ENCODE peak calls at places on chromosomes 13 and 19, in seven cellular contexts. One of them, this sample, is unnamed.

GRCh38 chr19:54388001-54388802 is 23.5 kb upstream of the LAIR1 start:
- DNase-seq in GM03348: peak
- DNase-seq in colonic mucosa: peak
- DNase-seq in NCI-H1436: no peak
- DNase-seq in NK-92 treated with Interleukin-12 subunit alpha and Interleukin-12 subunit beta, amount 100 ng/mL, for 24 hours: no peak
- DNase-seq in ureter: no peak
- DNase-seq in stimulated activated CD4-positive, alpha-beta T cell treated with anti-CD3 and anti-CD28 coated beads, Interleukin-15, amount 100 ng/mL, for 1 hour: no peak
- DNase-seq in this sample: peak

GRCh38 chr13:29840585-29840984 is 9.8 kb downstream of the UBL3 start:
- DNase-seq in GM03348: no peak
- DNase-seq in colonic mucosa: no peak
- DNase-seq in NCI-H1436: no peak
- DNase-seq in NK-92 treated with Interleukin-12 subunit alpha and Interleukin-12 subunit beta, amount 100 ng/mL, for 24 hours: no peak
- DNase-seq in ureter: no peak
- DNase-seq in stimulated activated CD4-positive, alpha-beta T cell treated with anti-CD3 and anti-CD28 coated beads, Interleukin-15, amount 100 ng/mL, for 1 hour: no peak
- DNase-seq in this sample: no peak

GRCh38 chr19:28847468-28847867 is 365.5 kb downstream of the UQCRFS1 start:
- DNase-seq in GM03348: peak
- DNase-seq in colonic mucosa: no peak
- DNase-seq in NCI-H1436: no peak
- DNase-seq in NK-92 treated with Interleukin-12 subunit alpha and Interleukin-12 subunit beta, amount 100 ng/mL, for 24 hours: no peak
- DNase-seq in ureter: no peak
- DNase-seq in stimulated activated CD4-positive, alpha-beta T cell treated with anti-CD3 and anti-CD28 coated beads, Interleukin-15, amount 100 ng/mL, for 1 hour: no peak
- DNase-seq in this sample: no peak

GRCh38 chr19:56348289-56348877 is 33.7 kb upstream of the ZSCAN5A start:
- DNase-seq in GM03348: no peak
- DNase-seq in colonic mucosa: no peak
- DNase-seq in NCI-H1436: no peak
- DNase-seq in NK-92 treated with Interleukin-12 subunit alpha and Interleukin-12 subunit beta, amount 100 ng/mL, for 24 hours: no peak
- DNase-seq in ureter: no peak
- DNase-seq in stimulated activated CD4-positive, alpha-beta T cell treated with anti-CD3 and anti-CD28 coated beads, Interleukin-15, amount 100 ng/mL, for 1 hour: no peak
- DNase-seq in this sample: no peak

GRCh38 chr13:112132142-112132541 is 65.2 kb downstream of the SOX1 start:
- DNase-seq in GM03348: no peak
- DNase-seq in colonic mucosa: no peak
- DNase-seq in NCI-H1436: no peak
- DNase-seq in NK-92 treated with Interleukin-12 subunit alpha and Interleukin-12 subunit beta, amount 100 ng/mL, for 24 hours: no peak
- DNase-seq in ureter: no peak
- DNase-seq in stimulated activated CD4-positive, alpha-beta T cell treated with anti-CD3 and anti-CD28 coated beads, Interleukin-15, amount 100 ng/mL, for 1 hour: no peak
- DNase-seq in this sample: no peak

GRCh38 chr19:34556500-34556899 is 74.9 kb downstream of the WTIP start:
- DNase-seq in GM03348: no peak
- DNase-seq in colonic mucosa: no peak
- DNase-seq in NCI-H1436: no peak
- DNase-seq in NK-92 treated with Interleukin-12 subunit alpha and Interleukin-12 subunit beta, amount 100 ng/mL, for 24 hours: no peak
- DNase-seq in ureter: no peak
- DNase-seq in stimulated activated CD4-positive, alpha-beta T cell treated with anti-CD3 and anti-CD28 coated beads, Interleukin-15, amount 100 ng/mL, for 1 hour: no peak
- DNase-seq in this sample: peak

GRCh38 chr19:33492090-33492489 is 29.5 kb downstream of the PEPD start:
- DNase-seq in GM03348: no peak
- DNase-seq in colonic mucosa: no peak
- DNase-seq in NCI-H1436: no peak
- DNase-seq in NK-92 treated with Interleukin-12 subunit alpha and Interleukin-12 subunit beta, amount 100 ng/mL, for 24 hours: no peak
- DNase-seq in ureter: no peak
- DNase-seq in stimulated activated CD4-positive, alpha-beta T cell treated with anti-CD3 and anti-CD28 coated beads, Interleukin-15, amount 100 ng/mL, for 1 hour: no peak
- DNase-seq in this sample: no peak

GRCh38 chr19:45215391-45216191 is 29.6 kb downstream of the EXOC3L2 start:
- DNase-seq in GM03348: no peak
- DNase-seq in colonic mucosa: no peak
- DNase-seq in NCI-H1436: no peak
- DNase-seq in NK-92 treated with Interleukin-12 subunit alpha and Interleukin-12 subunit beta, amount 100 ng/mL, for 24 hours: no peak
- DNase-seq in ureter: no peak
- DNase-seq in stimulated activated CD4-positive, alpha-beta T cell treated with anti-CD3 and anti-CD28 coated beads, Interleukin-15, amount 100 ng/mL, for 1 hour: no peak
- DNase-seq in this sample: peak

GRCh38 chr13:51577690-51578089 is 6.6 kb upstream of the WDFY2 start:
- DNase-seq in GM03348: no peak
- DNase-seq in colonic mucosa: no peak
- DNase-seq in NCI-H1436: no peak
- DNase-seq in NK-92 treated with Interleukin-12 subunit alpha and Interleukin-12 subunit beta, amount 100 ng/mL, for 24 hours: no peak
- DNase-seq in ureter: no peak
- DNase-seq in stimulated activated CD4-positive, alpha-beta T cell treated with anti-CD3 and anti-CD28 coated beads, Interleukin-15, amount 100 ng/mL, for 1 hour: no peak
- DNase-seq in this sample: no peak

GRCh38 chr19:3527250-3527910 is 11.6 kb upstream of the TEKTIP1 start:
- DNase-seq in GM03348: no peak
- DNase-seq in colonic mucosa: no peak
- DNase-seq in NCI-H1436: no peak
- DNase-seq in NK-92 treated with Interleukin-12 subunit alpha and Interleukin-12 subunit beta, amount 100 ng/mL, for 24 hours: no peak
- DNase-seq in ureter: no peak
- DNase-seq in stimulated activated CD4-positive, alpha-beta T cell treated with anti-CD3 and anti-CD28 coated beads, Interleukin-15, amount 100 ng/mL, for 1 hour: no peak
- DNase-seq in this sample: no peak

GRCh38 chr19:18594096-18594823 is 5.7 kb downstream of the REX1BD start:
- DNase-seq in GM03348: peak
- DNase-seq in colonic mucosa: peak
- DNase-seq in NCI-H1436: peak
- DNase-seq in NK-92 treated with Interleukin-12 subunit alpha and Interleukin-12 subunit beta, amount 100 ng/mL, for 24 hours: peak
- DNase-seq in ureter: peak
- DNase-seq in stimulated activated CD4-positive, alpha-beta T cell treated with anti-CD3 and anti-CD28 coated beads, Interleukin-15, amount 100 ng/mL, for 1 hour: peak
- DNase-seq in this sample: peak

GRCh38 chr19:35911173-35911572 is 3.1 kb upstream of the TYROBP start:
- DNase-seq in GM03348: no peak
- DNase-seq in colonic mucosa: no peak
- DNase-seq in NCI-H1436: no peak
- DNase-seq in NK-92 treated with Interleukin-12 subunit alpha and Interleukin-12 subunit beta, amount 100 ng/mL, for 24 hours: no peak
- DNase-seq in ureter: no peak
- DNase-seq in stimulated activated CD4-positive, alpha-beta T cell treated with anti-CD3 and anti-CD28 coated beads, Interleukin-15, amount 100 ng/mL, for 1 hour: no peak
- DNase-seq in this sample: no peak

GRCh38 chr19:5547881-5548280 is 19.9 kb downstream of the TINCR start:
- DNase-seq in GM03348: peak
- DNase-seq in colonic mucosa: no peak
- DNase-seq in NCI-H1436: peak
- DNase-seq in NK-92 treated with Interleukin-12 subunit alpha and Interleukin-12 subunit beta, amount 100 ng/mL, for 24 hours: no peak
- DNase-seq in ureter: no peak
- DNase-seq in stimulated activated CD4-positive, alpha-beta T cell treated with anti-CD3 and anti-CD28 coated beads, Interleukin-15, amount 100 ng/mL, for 1 hour: no peak
- DNase-seq in this sample: no peak

GRCh38 chr13:24328145-24328544 is 18.8 kb downstream of the C1QTNF9 start:
- DNase-seq in GM03348: no peak
- DNase-seq in colonic mucosa: no peak
- DNase-seq in NCI-H1436: no peak
- DNase-seq in NK-92 treated with Interleukin-12 subunit alpha and Interleukin-12 subunit beta, amount 100 ng/mL, for 24 hours: no peak
- DNase-seq in ureter: no peak
- DNase-seq in stimulated activated CD4-positive, alpha-beta T cell treated with anti-CD3 and anti-CD28 coated beads, Interleukin-15, amount 100 ng/mL, for 1 hour: no peak
- DNase-seq in this sample: no peak

GRCh38 chr19:18366027-18366435 is 19.9 kb upstream of the GDF15 start:
- DNase-seq in GM03348: no peak
- DNase-seq in colonic mucosa: no peak
- DNase-seq in NCI-H1436: no peak
- DNase-seq in NK-92 treated with Interleukin-12 subunit alpha and Interleukin-12 subunit beta, amount 100 ng/mL, for 24 hours: no peak
- DNase-seq in ureter: no peak
- DNase-seq in stimulated activated CD4-positive, alpha-beta T cell treated with anti-CD3 and anti-CD28 coated beads, Interleukin-15, amount 100 ng/mL, for 1 hour: no peak
- DNase-seq in this sample: no peak

GRCh38 chr13:49630580-49630979 is 2.3 kb downstream of the ARL11 start:
- DNase-seq in GM03348: no peak
- DNase-seq in colonic mucosa: no peak
- DNase-seq in NCI-H1436: no peak
- DNase-seq in NK-92 treated with Interleukin-12 subunit alpha and Interleukin-12 subunit beta, amount 100 ng/mL, for 24 hours: no peak
- DNase-seq in ureter: no peak
- DNase-seq in stimulated activated CD4-positive, alpha-beta T cell treated with anti-CD3 and anti-CD28 coated beads, Interleukin-15, amount 100 ng/mL, for 1 hour: no peak
- DNase-seq in this sample: no peak

GRCh38 chr13:44768233-44768632 is 192.1 kb upstream of the TSC22D1 start:
- DNase-seq in GM03348: no peak
- DNase-seq in colonic mucosa: no peak
- DNase-seq in NCI-H1436: no peak
- DNase-seq in NK-92 treated with Interleukin-12 subunit alpha and Interleukin-12 subunit beta, amount 100 ng/mL, for 24 hours: no peak
- DNase-seq in ureter: no peak
- DNase-seq in stimulated activated CD4-positive, alpha-beta T cell treated with anti-CD3 and anti-CD28 coated beads, Interleukin-15, amount 100 ng/mL, for 1 hour: no peak
- DNase-seq in this sample: no peak

GRCh38 chr19:14094854-14095253 is 4.3 kb upstream of the SAMD1 start:
- DNase-seq in GM03348: no peak
- DNase-seq in colonic mucosa: no peak
- DNase-seq in NCI-H1436: no peak
- DNase-seq in NK-92 treated with Interleukin-12 subunit alpha and Interleukin-12 subunit beta, amount 100 ng/mL, for 24 hours: no peak
- DNase-seq in ureter: no peak
- DNase-seq in stimulated activated CD4-positive, alpha-beta T cell treated with anti-CD3 and anti-CD28 coated beads, Interleukin-15, amount 100 ng/mL, for 1 hour: no peak
- DNase-seq in this sample: no peak

GRCh38 chr13:37070956-37071355 is 11.5 kb upstream of the SUPT20H start:
- DNase-seq in GM03348: no peak
- DNase-seq in colonic mucosa: no peak
- DNase-seq in NCI-H1436: no peak
- DNase-seq in NK-92 treated with Interleukin-12 subunit alpha and Interleukin-12 subunit beta, amount 100 ng/mL, for 24 hours: no peak
- DNase-seq in ureter: no peak
- DNase-seq in stimulated activated CD4-positive, alpha-beta T cell treated with anti-CD3 and anti-CD28 coated beads, Interleukin-15, amount 100 ng/mL, for 1 hour: no peak
- DNase-seq in this sample: no peak

GRCh38 chr19:46571495-46571894 is 29.6 kb upstream of the CALM3 start:
- DNase-seq in GM03348: no peak
- DNase-seq in colonic mucosa: no peak
- DNase-seq in NCI-H1436: peak
- DNase-seq in NK-92 treated with Interleukin-12 subunit alpha and Interleukin-12 subunit beta, amount 100 ng/mL, for 24 hours: no peak
- DNase-seq in ureter: no peak
- DNase-seq in stimulated activated CD4-positive, alpha-beta T cell treated with anti-CD3 and anti-CD28 coated beads, Interleukin-15, amount 100 ng/mL, for 1 hour: no peak
- DNase-seq in this sample: no peak